ENCODE peak calls at places on chromosome 7, in seven cellular contexts. One of them, this sample, is unnamed.

GRCh38 chr7:132742152-132742551 is 165.9 kb upstream of the PLXNA4 start:
- DNase-seq in GM23248: peak; percentile 85
- DNase-seq in neuronal stem cell: no peak
- DNase-seq in effector memory CD4-positive, alpha-beta T cell: no peak
- DNase-seq in ovary: peak; percentile 47
- DNase-seq in keratinocyte: no peak
- DNase-seq in esophagus squamous epithelium: no peak
- DNase-seq in this sample: peak; percentile 69

GRCh38 chr7:84372155-84372621 is 177.6 kb upstream of the SEMA3A start:
- DNase-seq in GM23248: peak; percentile 96
- DNase-seq in neuronal stem cell: no peak
- DNase-seq in effector memory CD4-positive, alpha-beta T cell: no peak
- DNase-seq in ovary: no peak
- DNase-seq in keratinocyte: no peak
- DNase-seq in esophagus squamous epithelium: no peak
- DNase-seq in this sample: no peak

GRCh38 chr7:88167223-88167622 is 52.6 kb downstream of the SRI start:
- DNase-seq in GM23248: no peak
- DNase-seq in neuronal stem cell: no peak
- DNase-seq in effector memory CD4-positive, alpha-beta T cell: no peak
- DNase-seq in ovary: no peak
- DNase-seq in keratinocyte: no peak
- DNase-seq in esophagus squamous epithelium: no peak
- DNase-seq in this sample: no peak

GRCh38 chr7:38186593-38187314 is 8.7 kb downstream of the STARD3NL start:
- DNase-seq in GM23248: peak; percentile 83
- DNase-seq in neuronal stem cell: no peak
- DNase-seq in effector memory CD4-positive, alpha-beta T cell: no peak
- DNase-seq in ovary: no peak
- DNase-seq in keratinocyte: no peak
- DNase-seq in esophagus squamous epithelium: no peak
- DNase-seq in this sample: no peak

GRCh38 chr7:66380285-66380888 is 175.3 kb downstream of the TPST1 start:
- DNase-seq in GM23248: peak; percentile 74
- DNase-seq in neuronal stem cell: no peak
- DNase-seq in effector memory CD4-positive, alpha-beta T cell: no peak
- DNase-seq in ovary: no peak
- DNase-seq in keratinocyte: no peak
- DNase-seq in esophagus squamous epithelium: no peak
- DNase-seq in this sample: no peak

GRCh38 chr7:49800031-49800430 is 26.6 kb downstream of the VWC2 start:
- DNase-seq in GM23248: no peak
- DNase-seq in neuronal stem cell: no peak
- DNase-seq in effector memory CD4-positive, alpha-beta T cell: no peak
- DNase-seq in ovary: no peak
- DNase-seq in keratinocyte: no peak
- DNase-seq in esophagus squamous epithelium: no peak
- DNase-seq in this sample: no peak

GRCh38 chr7:99505324-99505662 is 831 bp downstream of the ZKSCAN5 start:
- DNase-seq in GM23248: peak; percentile 45
- DNase-seq in neuronal stem cell: no peak
- DNase-seq in effector memory CD4-positive, alpha-beta T cell: no peak
- DNase-seq in ovary: no peak
- DNase-seq in keratinocyte: no peak
- DNase-seq in esophagus squamous epithelium: no peak
- DNase-seq in this sample: no peak

GRCh38 chr7:77903597-77903996 is 105.0 kb downstream of the PHTF2 start:
- DNase-seq in GM23248: peak; percentile 24
- DNase-seq in neuronal stem cell: no peak
- DNase-seq in effector memory CD4-positive, alpha-beta T cell: no peak
- DNase-seq in ovary: no peak
- DNase-seq in keratinocyte: no peak
- DNase-seq in esophagus squamous epithelium: no peak
- DNase-seq in this sample: no peak

GRCh38 chr7:135761751-135762488 is 13.3 kb upstream of the FAM180A start:
- DNase-seq in GM23248: peak; percentile 92
- DNase-seq in neuronal stem cell: no peak
- DNase-seq in effector memory CD4-positive, alpha-beta T cell: no peak
- DNase-seq in ovary: no peak
- DNase-seq in keratinocyte: no peak
- DNase-seq in esophagus squamous epithelium: no peak
- DNase-seq in this sample: no peak

GRCh38 chr7:114656471-114656870 is 241.9 kb downstream of the FOXP2 start:
- DNase-seq in GM23248: no peak
- DNase-seq in neuronal stem cell: no peak
- DNase-seq in effector memory CD4-positive, alpha-beta T cell: no peak
- DNase-seq in ovary: no peak
- DNase-seq in keratinocyte: no peak
- DNase-seq in esophagus squamous epithelium: no peak
- DNase-seq in this sample: no peak

GRCh38 chr7:471866-472639 is 47.6 kb downstream of the PDGFA start:
- DNase-seq in GM23248: peak; percentile 88
- DNase-seq in neuronal stem cell: no peak
- DNase-seq in effector memory CD4-positive, alpha-beta T cell: no peak
- DNase-seq in ovary: peak; percentile 76
- DNase-seq in keratinocyte: no peak
- DNase-seq in esophagus squamous epithelium: no peak
- DNase-seq in this sample: peak; percentile 77

GRCh38 chr7:96665689-96666088 is 44.0 kb downstream of the SEM1 start:
- DNase-seq in GM23248: no peak
- DNase-seq in neuronal stem cell: no peak
- DNase-seq in effector memory CD4-positive, alpha-beta T cell: no peak
- DNase-seq in ovary: no peak
- DNase-seq in keratinocyte: peak; percentile 23
- DNase-seq in esophagus squamous epithelium: no peak
- DNase-seq in this sample: no peak

GRCh38 chr7:136883046-136883445 is 14.6 kb downstream of the CHRM2 start:
- DNase-seq in GM23248: peak; percentile 12
- DNase-seq in neuronal stem cell: no peak
- DNase-seq in effector memory CD4-positive, alpha-beta T cell: no peak
- DNase-seq in ovary: no peak
- DNase-seq in keratinocyte: no peak
- DNase-seq in esophagus squamous epithelium: no peak
- DNase-seq in this sample: no peak

GRCh38 chr7:78368781-78369180 is 570.2 kb downstream of the PHTF2 start:
- DNase-seq in GM23248: peak; percentile 23
- DNase-seq in neuronal stem cell: no peak
- DNase-seq in effector memory CD4-positive, alpha-beta T cell: no peak
- DNase-seq in ovary: no peak
- DNase-seq in keratinocyte: no peak
- DNase-seq in esophagus squamous epithelium: no peak
- DNase-seq in this sample: no peak

GRCh38 chr7:111339006-111339405 is 223.3 kb downstream of the IMMP2L start:
- DNase-seq in GM23248: no peak
- DNase-seq in neuronal stem cell: no peak
- DNase-seq in effector memory CD4-positive, alpha-beta T cell: no peak
- DNase-seq in ovary: no peak
- DNase-seq in keratinocyte: no peak
- DNase-seq in esophagus squamous epithelium: no peak
- DNase-seq in this sample: no peak

GRCh38 chr7:6022671-6023070 is 8.5 kb upstream of the ANKRD61 start:
- DNase-seq in GM23248: no peak
- DNase-seq in neuronal stem cell: no peak
- DNase-seq in effector memory CD4-positive, alpha-beta T cell: no peak
- DNase-seq in ovary: no peak
- DNase-seq in keratinocyte: no peak
- DNase-seq in esophagus squamous epithelium: no peak
- DNase-seq in this sample: no peak

GRCh38 chr7:118233799-118234198 is 9.3 kb downstream of the ANKRD7 start:
- DNase-seq in GM23248: no peak
- DNase-seq in neuronal stem cell: no peak
- DNase-seq in effector memory CD4-positive, alpha-beta T cell: no peak
- DNase-seq in ovary: no peak
- DNase-seq in keratinocyte: no peak
- DNase-seq in esophagus squamous epithelium: no peak
- DNase-seq in this sample: no peak

GRCh38 chr7:70694357-70694908 is 437.5 kb upstream of the GALNT17 start:
- DNase-seq in GM23248: peak; percentile 72
- DNase-seq in neuronal stem cell: peak; percentile 58
- DNase-seq in effector memory CD4-positive, alpha-beta T cell: no peak
- DNase-seq in ovary: peak; percentile 60
- DNase-seq in keratinocyte: no peak
- DNase-seq in esophagus squamous epithelium: no peak
- DNase-seq in this sample: peak; percentile 53

GRCh38 chr7:6590645-6591110 is 857 bp downstream of the INTS15 start:
- DNase-seq in GM23248: no peak
- DNase-seq in neuronal stem cell: no peak
- DNase-seq in effector memory CD4-positive, alpha-beta T cell: no peak
- DNase-seq in ovary: no peak
- DNase-seq in keratinocyte: no peak
- DNase-seq in esophagus squamous epithelium: no peak
- DNase-seq in this sample: no peak

GRCh38 chr7:149865437-149865836 is 8.3 kb upstream of the ATP6V0E2 start:
- DNase-seq in GM23248: no peak
- DNase-seq in neuronal stem cell: no peak
- DNase-seq in effector memory CD4-positive, alpha-beta T cell: peak; percentile 38
- DNase-seq in ovary: no peak
- DNase-seq in keratinocyte: no peak
- DNase-seq in esophagus squamous epithelium: no peak
- DNase-seq in this sample: no peak

GRCh38 chr7:77783540-77783939 is 14.7 kb downstream of the TMEM60 start:
- DNase-seq in GM23248: no peak
- DNase-seq in neuronal stem cell: no peak
- DNase-seq in effector memory CD4-positive, alpha-beta T cell: no peak
- DNase-seq in ovary: no peak
- DNase-seq in keratinocyte: no peak
- DNase-seq in esophagus squamous epithelium: no peak
- DNase-seq in this sample: no peak

DNA sequence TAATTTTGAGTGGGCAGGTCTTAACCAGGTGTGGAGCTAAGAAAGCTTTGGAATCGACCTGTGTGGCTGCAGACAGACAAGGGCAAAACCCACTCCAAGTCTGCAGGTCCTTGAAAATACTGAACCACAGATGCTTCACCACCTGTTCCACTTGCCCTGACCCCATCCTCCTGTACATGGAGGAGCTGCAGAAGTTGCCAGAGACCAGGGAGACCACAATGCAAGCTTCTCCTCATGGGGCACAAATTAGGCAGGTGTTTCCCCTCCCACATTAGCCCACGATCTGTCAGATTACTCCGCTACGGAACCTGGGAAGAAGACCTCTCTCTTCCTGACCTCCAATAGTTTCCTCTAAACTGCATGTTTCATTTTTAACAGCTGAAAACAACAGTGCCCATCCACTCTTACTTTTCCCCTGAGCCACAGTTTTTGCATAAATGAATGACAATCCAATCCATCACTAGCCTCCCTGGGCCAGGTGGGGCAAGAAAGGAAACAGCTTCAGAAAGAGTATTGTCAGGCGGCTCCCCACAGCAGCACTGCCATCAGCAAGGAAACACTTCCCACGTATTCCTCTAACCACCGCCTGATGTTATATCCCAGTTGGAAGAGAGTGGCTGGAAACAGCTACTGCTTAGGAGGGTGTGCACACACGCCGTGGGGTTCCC is 141.6 kb downstream of the PRKAG2 start:
- DNase-seq in GM23248: no peak
- DNase-seq in neuronal stem cell: no peak
- DNase-seq in effector memory CD4-positive, alpha-beta T cell: no peak
- DNase-seq in ovary: no peak
- DNase-seq in keratinocyte: no peak
- DNase-seq in esophagus squamous epithelium: no peak
- DNase-seq in this sample: no peak
- H3K4me3 ChIP-seq in GM23248: no peak overlapping the region
- H3K4me3 ChIP-seq in neuronal stem cell: no peak overlapping the region
- H3K4me3 ChIP-seq in effector memory CD4-positive, alpha-beta T cell: no peak overlapping the region
- H3K4me3 ChIP-seq in ovary: no peak overlapping the region
- H3K4me3 ChIP-seq in keratinocyte: no peak overlapping the region
- H3K4me3 ChIP-seq in esophagus squamous epithelium: no peak overlapping the region
- H3K4me3 ChIP-seq in this sample: no peak overlapping the region

DNA sequence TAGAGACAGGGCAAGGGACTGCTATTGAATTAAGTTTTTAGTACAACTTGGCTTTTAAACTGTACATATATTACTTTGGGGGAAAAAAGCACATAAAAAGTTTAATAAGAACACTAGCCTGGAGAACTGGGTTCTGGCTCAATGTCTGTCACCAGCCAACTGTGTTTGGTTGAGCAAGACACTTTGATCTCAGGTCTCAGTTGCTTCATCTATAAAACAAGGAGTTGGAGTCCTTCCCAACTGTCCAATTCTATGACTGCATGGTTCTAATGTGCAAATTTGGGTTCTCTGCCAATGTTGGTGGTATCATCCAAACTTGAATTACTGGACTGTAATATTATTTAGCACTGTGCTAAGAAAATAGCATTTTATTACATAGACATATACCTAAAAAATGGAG is 50.3 kb downstream of the ATXN7L1 start:
- DNase-seq in GM23248: peak; percentile 83
- DNase-seq in neuronal stem cell: no peak
- DNase-seq in effector memory CD4-positive, alpha-beta T cell: no peak
- DNase-seq in ovary: no peak
- DNase-seq in keratinocyte: no peak
- DNase-seq in esophagus squamous epithelium: no peak
- DNase-seq in this sample: no peak
- H3K4me1 ChIP-seq in GM23248: peaks cover 33% of the 10 kb centered on the region
- H3K4me1 ChIP-seq in neuronal stem cell: peaks cover 2% of the 10 kb centered on the region
- H3K4me1 ChIP-seq in effector memory CD4-positive, alpha-beta T cell: no peaks in the 10 kb centered on the region
- H3K4me1 ChIP-seq in ovary: peaks cover 8% of the 10 kb centered on the region
- H3K4me1 ChIP-seq in keratinocyte: peaks cover 16% of the 10 kb centered on the region
- H3K4me1 ChIP-seq in esophagus squamous epithelium: peaks cover 11% of the 10 kb centered on the region
- H3K4me1 ChIP-seq in this sample: peaks cover 14% of the 10 kb centered on the region

GRCh38 chr7:155213955-155214327 is 83.7 kb upstream of the INSIG1 start:
- DNase-seq in GM23248: peak; percentile 65
- DNase-seq in neuronal stem cell: no peak
- DNase-seq in effector memory CD4-positive, alpha-beta T cell: no peak
- DNase-seq in ovary: no peak
- DNase-seq in keratinocyte: no peak
- DNase-seq in esophagus squamous epithelium: no peak
- DNase-seq in this sample: no peak
- H3K4me3 ChIP-seq in GM23248: peak overlapping the region; percentile 75
- H3K4me3 ChIP-seq in neuronal stem cell: no peak overlapping the region
- H3K4me3 ChIP-seq in effector memory CD4-positive, alpha-beta T cell: no peak overlapping the region
- H3K4me3 ChIP-seq in ovary: no peak overlapping the region
- H3K4me3 ChIP-seq in keratinocyte: no peak overlapping the region
- H3K4me3 ChIP-seq in esophagus squamous epithelium: no peak overlapping the region
- H3K4me3 ChIP-seq in this sample: peak overlapping the region; percentile 34

DNA sequence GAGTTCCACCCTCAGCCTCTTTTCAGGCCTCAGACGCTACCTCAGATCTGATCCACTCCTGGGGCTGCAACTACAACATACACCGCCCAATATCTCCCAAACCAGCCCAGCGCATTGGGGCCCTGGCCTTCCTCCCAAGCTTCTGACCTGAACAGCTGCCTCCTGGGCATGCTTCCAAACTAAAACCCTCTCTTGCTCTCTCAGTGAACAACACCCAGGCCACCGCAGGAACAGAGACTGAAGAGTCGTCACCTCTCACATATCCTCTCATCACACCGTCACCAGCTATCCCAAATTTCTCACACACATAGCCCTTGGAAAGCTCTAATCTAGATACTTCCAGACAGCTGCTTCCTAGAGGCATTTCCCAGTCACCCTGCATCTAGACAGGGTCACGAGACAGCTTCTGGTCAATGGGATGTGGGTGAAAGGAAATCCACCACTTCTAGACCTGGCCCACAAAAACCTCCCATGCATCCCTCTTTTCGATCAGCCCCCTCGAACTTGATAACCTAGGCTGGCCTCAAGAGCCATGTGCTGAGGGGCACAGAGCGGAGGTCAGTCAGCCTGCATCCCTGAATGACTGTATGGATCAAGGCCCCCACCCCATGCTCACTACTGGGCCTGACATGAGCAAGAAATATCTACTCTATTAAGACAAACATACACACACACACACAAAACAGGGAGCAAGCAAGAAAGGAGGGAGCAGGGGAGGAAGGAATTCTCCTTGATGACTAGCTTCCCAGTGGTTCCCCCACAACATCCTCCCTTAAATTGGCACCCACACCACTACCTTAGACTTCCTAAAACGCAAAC is 1.8 kb downstream of the PARP12 start:
- DNase-seq in GM23248: no peak
- DNase-seq in neuronal stem cell: no peak
- DNase-seq in effector memory CD4-positive, alpha-beta T cell: no peak
- DNase-seq in ovary: peak; percentile 79
- DNase-seq in keratinocyte: no peak
- DNase-seq in esophagus squamous epithelium: no peak
- DNase-seq in this sample: no peak
- H3K4me1 ChIP-seq in GM23248: peaks cover 16% of the 10 kb centered on the region
- H3K4me1 ChIP-seq in neuronal stem cell: no peaks in the 10 kb centered on the region
- H3K4me1 ChIP-seq in effector memory CD4-positive, alpha-beta T cell: peaks cover 30% of the 10 kb centered on the region
- H3K4me1 ChIP-seq in ovary: peaks cover 16% of the 10 kb centered on the region
- H3K4me1 ChIP-seq in keratinocyte: peaks cover 37% of the 10 kb centered on the region
- H3K4me1 ChIP-seq in esophagus squamous epithelium: peaks cover 29% of the 10 kb centered on the region
- H3K4me1 ChIP-seq in this sample: peaks cover 61% of the 10 kb centered on the region